ENCODE peak calls at places on chromosomes 16 and 17, in seven cellular contexts. K is HS-27A; O is HT1080; L is AG04449; B is stimulated activated CD4-positive, alpha-beta T cell treated with anti-CD3 and anti-CD28 coated beads, Interleukin-2, amount 100 ng/mL, for 4 hours; Z is heart right ventricle; U is iPS-NIHi11. D is an unnamed sample.

GRCh38 chr16:12431547-12431946 is 372.1 kb downstream of the CPPED1 start:
- DNase-seq in O (no peak), B (no peak), U (no peak), Z (no peak), L (no peak), K (no peak), D (no peak)

GRCh38 chr17:38469875-38470274 is 41.6 kb downstream of the ARHGAP23 start:
- DNase-seq in O (no peak), U (no peak), B (no peak), Z (no peak), L (no peak), K (no peak), D (no peak)

GRCh38 chr17:72989074-72989610 is 103.3 kb downstream of the SLC39A11 start:
- DNase-seq in O (no peak), L (no peak), Z (no peak), K (no peak), U (no peak), B (no peak), D (no peak)

GRCh38 chr17:27591986-27592385 is 39.0 kb upstream of the LGALS9 start:
- DNase-seq in U (no peak), Z (no peak), K (no peak), B (no peak), O (no peak), L (no peak), D (no peak)

GRCh38 chr17:75959046-75959838 is 18.4 kb upstream of the FBF1 start:
- DNase-seq in L (no peak), K (no peak), U (peak), B (no peak), Z (no peak), O (no peak), D (no peak)

GRCh38 chr16:68396481-68396880 is 51.8 kb downstream of the SMPD3 start:
- DNase-seq in O (no peak), K (peak), Z (no peak), L (peak), B (peak), U (no peak), D (no peak)

GRCh38 chr17:2502911-2503580 is 8.6 kb downstream of the METTL16 start:
- DNase-seq in U (no peak), O (no peak), B (no peak), K (no peak), Z (no peak), L (no peak), D (no peak)

GRCh38 chr17:63988741-63989621 is 9.2 kb upstream of the PRR29 start:
- DNase-seq in K (no peak), U (peak), B (no peak), Z (no peak), L (no peak), O (no peak), D (no peak)

GRCh38 chr17:18159551-18160120 is 24.0 kb upstream of the ALKBH5 start:
- DNase-seq in B (no peak), U (no peak), O (peak), Z (no peak), K (no peak), L (no peak), D (no peak)

GRCh38 chr17:66493283-66494019 is 191.0 kb downstream of the PRKCA start:
- DNase-seq in U (no peak), B (no peak), Z (no peak), O (peak), K (no peak), L (no peak), D (no peak)